ENCODE peak calls at places on chromosome 19, in six cellular contexts. D, N, E, M, V and Z are unnamed samples.

GRCh38 chr19:19149402-19149801 is 11.1 kb upstream of the TMEM161A start:
- DNase-seq in E (no peak), N (no peak), V (no peak), M (no peak), D (no peak), Z (no peak)

GRCh38 chr19:17097593-17098126 is 22.1 kb downstream of the MYO9B start:
- DNase-seq in N (no peak), E (no peak), V (no peak), M (no peak), D (no peak), Z (no peak)

GRCh38 chr19:48660854-48661731 is 11.7 kb downstream of the NTN5 start:
- DNase-seq in V (peak), D (peak), M (peak), E (peak), N (peak), Z (no peak)

GRCh38 chr19:56664511-56664910 is 7.0 kb downstream of the ZNF835 start:
- DNase-seq in E (no peak), M (no peak), V (no peak), D (no peak), N (no peak), Z (peak)

GRCh38 chr19:36330226-36330625 is 48.8 kb downstream of the ZFP14 start:
- DNase-seq in M (no peak), V (no peak), E (no peak), N (no peak), D (no peak), Z (no peak)

GRCh38 chr19:48186541-48186991 is 16.1 kb downstream of the ZSWIM9 start:
- DNase-seq in M (no peak), E (no peak), D (no peak), N (no peak), V (no peak), Z (peak)

GRCh38 chr19:892243-892996 is 567 bp downstream of the MED16 start:
- DNase-seq in V (no peak), N (no peak), M (no peak), E (no peak), D (peak), Z (no peak)

GRCh38 chr19:47330466-47330869 is 1.5 kb upstream of the C5AR2 start:
- DNase-seq in V (no peak), E (no peak), M (no peak), D (no peak), N (no peak), Z (no peak)

GRCh38 chr19:42096255-42096837 is 20.4 kb downstream of the ZNF574 start:
- DNase-seq in E (no peak), D (no peak), M (no peak), V (no peak), N (no peak), Z (no peak)

GRCh38 chr19:14553939-14554243 is 18.0 kb downstream of the NDUFB7 start:
- DNase-seq in M (no peak), E (no peak), D (no peak), V (no peak), N (no peak), Z (no peak)